ENCODE peak calls at places on chromosome 2, in ten cellular contexts. One of them, this sample, is unnamed.

GRCh38 chr2:88626171-88627054 is 851 bp downstream of the EIF2AK3 start:
- DNase-seq in SK-N-SH: peak
- DNase-seq in nucleus accumbens: peak
- DNase-seq in GM03348: peak
- DNase-seq in foreskin melanocyte: no peak
- DNase-seq in natural killer cell: peak
- DNase-seq in HAP-1: peak
- DNase-seq in HCEC 1CT: no peak
- DNase-seq in kidney tubule cell: peak
- DNase-seq in adipocyte: peak
- DNase-seq in this sample: peak

GRCh38 chr2:225419033-225419432 is 19.5 kb downstream of the NYAP2 start:
- DNase-seq in SK-N-SH: no peak
- DNase-seq in nucleus accumbens: no peak
- DNase-seq in GM03348: no peak
- DNase-seq in foreskin melanocyte: no peak
- DNase-seq in natural killer cell: no peak
- DNase-seq in HAP-1: no peak
- DNase-seq in HCEC 1CT: no peak
- DNase-seq in kidney tubule cell: no peak
- DNase-seq in adipocyte: no peak
- DNase-seq in this sample: no peak

GRCh38 chr2:130832296-130832940 is 4.3 kb upstream of the ARHGEF4 start:
- DNase-seq in SK-N-SH: no peak
- DNase-seq in nucleus accumbens: no peak
- DNase-seq in GM03348: no peak
- DNase-seq in foreskin melanocyte: no peak
- DNase-seq in natural killer cell: no peak
- DNase-seq in HAP-1: no peak
- DNase-seq in HCEC 1CT: no peak
- DNase-seq in kidney tubule cell: no peak
- DNase-seq in adipocyte: no peak
- DNase-seq in this sample: no peak

GRCh38 chr2:144950874-144951560 is 431.1 kb upstream of the ZEB2 start:
- DNase-seq in SK-N-SH: no peak
- DNase-seq in nucleus accumbens: no peak
- DNase-seq in GM03348: peak
- DNase-seq in foreskin melanocyte: peak
- DNase-seq in natural killer cell: no peak
- DNase-seq in HAP-1: no peak
- DNase-seq in HCEC 1CT: peak
- DNase-seq in kidney tubule cell: peak
- DNase-seq in adipocyte: peak
- DNase-seq in this sample: no peak

GRCh38 chr2:111161971-111162370 is 41.3 kb downstream of the BCL2L11 start:
- DNase-seq in SK-N-SH: peak
- DNase-seq in nucleus accumbens: peak
- DNase-seq in GM03348: no peak
- DNase-seq in foreskin melanocyte: no peak
- DNase-seq in natural killer cell: no peak
- DNase-seq in HAP-1: no peak
- DNase-seq in HCEC 1CT: no peak
- DNase-seq in kidney tubule cell: no peak
- DNase-seq in adipocyte: no peak
- DNase-seq in this sample: no peak

GRCh38 chr2:177275041-177275440 is 10.5 kb upstream of the NFE2L2 start:
- DNase-seq in SK-N-SH: no peak
- DNase-seq in nucleus accumbens: no peak
- DNase-seq in GM03348: peak
- DNase-seq in foreskin melanocyte: no peak
- DNase-seq in natural killer cell: no peak
- DNase-seq in HAP-1: no peak
- DNase-seq in HCEC 1CT: peak
- DNase-seq in kidney tubule cell: no peak
- DNase-seq in adipocyte: peak
- DNase-seq in this sample: no peak

GRCh38 chr2:232388324-232388891 is 9.9 kb downstream of the ALPP start:
- DNase-seq in SK-N-SH: no peak
- DNase-seq in nucleus accumbens: no peak
- DNase-seq in GM03348: no peak
- DNase-seq in foreskin melanocyte: no peak
- DNase-seq in natural killer cell: no peak
- DNase-seq in HAP-1: no peak
- DNase-seq in HCEC 1CT: no peak
- DNase-seq in kidney tubule cell: no peak
- DNase-seq in adipocyte: no peak
- DNase-seq in this sample: no peak

GRCh38 chr2:105396254-105397024 is 2.4 kb downstream of the FHL2 start:
- DNase-seq in SK-N-SH: no peak
- DNase-seq in nucleus accumbens: no peak
- DNase-seq in GM03348: peak
- DNase-seq in foreskin melanocyte: peak
- DNase-seq in natural killer cell: no peak
- DNase-seq in HAP-1: peak
- DNase-seq in HCEC 1CT: peak
- DNase-seq in kidney tubule cell: peak
- DNase-seq in adipocyte: peak
- DNase-seq in this sample: peak

GRCh38 chr2:13046557-13047165 is 329.9 kb downstream of the TRIB2 start:
- DNase-seq in SK-N-SH: no peak
- DNase-seq in nucleus accumbens: no peak
- DNase-seq in GM03348: peak
- DNase-seq in foreskin melanocyte: no peak
- DNase-seq in natural killer cell: no peak
- DNase-seq in HAP-1: no peak
- DNase-seq in HCEC 1CT: no peak
- DNase-seq in kidney tubule cell: peak
- DNase-seq in adipocyte: peak
- DNase-seq in this sample: no peak

GRCh38 chr2:241273552-241273988 is 41.9 kb downstream of the HDLBP start:
- DNase-seq in SK-N-SH: peak
- DNase-seq in nucleus accumbens: no peak
- DNase-seq in GM03348: no peak
- DNase-seq in foreskin melanocyte: no peak
- DNase-seq in natural killer cell: no peak
- DNase-seq in HAP-1: no peak
- DNase-seq in HCEC 1CT: no peak
- DNase-seq in kidney tubule cell: no peak
- DNase-seq in adipocyte: no peak
- DNase-seq in this sample: no peak

GRCh38 chr2:69742170-69742952 is 427 bp downstream of the ANXA4 start:
- DNase-seq in SK-N-SH: peak
- DNase-seq in nucleus accumbens: no peak
- DNase-seq in GM03348: peak
- DNase-seq in foreskin melanocyte: no peak
- DNase-seq in natural killer cell: no peak
- DNase-seq in HAP-1: peak
- DNase-seq in HCEC 1CT: no peak
- DNase-seq in kidney tubule cell: no peak
- DNase-seq in adipocyte: peak
- DNase-seq in this sample: peak

GRCh38 chr2:53455094-53455493 is 312.5 kb upstream of the CHAC2 start:
- DNase-seq in SK-N-SH: no peak
- DNase-seq in nucleus accumbens: no peak
- DNase-seq in GM03348: no peak
- DNase-seq in foreskin melanocyte: no peak
- DNase-seq in natural killer cell: no peak
- DNase-seq in HAP-1: peak
- DNase-seq in HCEC 1CT: no peak
- DNase-seq in kidney tubule cell: peak
- DNase-seq in adipocyte: no peak
- DNase-seq in this sample: no peak

GRCh38 chr2:208648368-208648767 is 241.8 kb downstream of the PTH2R start:
- DNase-seq in SK-N-SH: no peak
- DNase-seq in nucleus accumbens: no peak
- DNase-seq in GM03348: no peak
- DNase-seq in foreskin melanocyte: no peak
- DNase-seq in natural killer cell: no peak
- DNase-seq in HAP-1: no peak
- DNase-seq in HCEC 1CT: no peak
- DNase-seq in kidney tubule cell: peak
- DNase-seq in adipocyte: no peak
- DNase-seq in this sample: no peak

GRCh38 chr2:228181098-228182019 is at the start of gene SPHKAP:
- DNase-seq in SK-N-SH: peak
- DNase-seq in nucleus accumbens: no peak
- DNase-seq in GM03348: peak
- DNase-seq in foreskin melanocyte: no peak
- DNase-seq in natural killer cell: no peak
- DNase-seq in HAP-1: no peak
- DNase-seq in HCEC 1CT: no peak
- DNase-seq in kidney tubule cell: no peak
- DNase-seq in adipocyte: no peak
- DNase-seq in this sample: no peak

GRCh38 chr2:217934321-217935131 is 68.3 kb downstream of the TNS1 start:
- DNase-seq in SK-N-SH: no peak
- DNase-seq in nucleus accumbens: no peak
- DNase-seq in GM03348: peak
- DNase-seq in foreskin melanocyte: no peak
- DNase-seq in natural killer cell: no peak
- DNase-seq in HAP-1: no peak
- DNase-seq in HCEC 1CT: peak
- DNase-seq in kidney tubule cell: peak
- DNase-seq in adipocyte: peak
- DNase-seq in this sample: no peak

GRCh38 chr2:102848366-102848839 is 86.6 kb downstream of the TMEM182 start:
- DNase-seq in SK-N-SH: peak
- DNase-seq in nucleus accumbens: peak
- DNase-seq in GM03348: peak
- DNase-seq in foreskin melanocyte: peak
- DNase-seq in natural killer cell: no peak
- DNase-seq in HAP-1: peak
- DNase-seq in HCEC 1CT: peak
- DNase-seq in kidney tubule cell: peak
- DNase-seq in adipocyte: peak
- DNase-seq in this sample: no peak

GRCh38 chr2:30926606-30927005 is 119.4 kb upstream of the CAPN13 start:
- DNase-seq in SK-N-SH: no peak
- DNase-seq in nucleus accumbens: no peak
- DNase-seq in GM03348: no peak
- DNase-seq in foreskin melanocyte: no peak
- DNase-seq in natural killer cell: no peak
- DNase-seq in HAP-1: no peak
- DNase-seq in HCEC 1CT: no peak
- DNase-seq in kidney tubule cell: no peak
- DNase-seq in adipocyte: no peak
- DNase-seq in this sample: no peak

GRCh38 chr2:198375073-198375430 is 570.7 kb downstream of the PLCL1 start:
- DNase-seq in SK-N-SH: no peak
- DNase-seq in nucleus accumbens: no peak
- DNase-seq in GM03348: no peak
- DNase-seq in foreskin melanocyte: no peak
- DNase-seq in natural killer cell: no peak
- DNase-seq in HAP-1: no peak
- DNase-seq in HCEC 1CT: no peak
- DNase-seq in kidney tubule cell: no peak
- DNase-seq in adipocyte: no peak
- DNase-seq in this sample: no peak

GRCh38 chr2:100388703-100389102 is 28.8 kb downstream of the CHST10 start:
- DNase-seq in SK-N-SH: no peak
- DNase-seq in nucleus accumbens: no peak
- DNase-seq in GM03348: no peak
- DNase-seq in foreskin melanocyte: no peak
- DNase-seq in natural killer cell: no peak
- DNase-seq in HAP-1: no peak
- DNase-seq in HCEC 1CT: no peak
- DNase-seq in kidney tubule cell: no peak
- DNase-seq in adipocyte: no peak
- DNase-seq in this sample: no peak

GRCh38 chr2:65057391-65058052 is 1.3 kb downstream of the CEP68 start:
- DNase-seq in SK-N-SH: no peak
- DNase-seq in nucleus accumbens: no peak
- DNase-seq in GM03348: no peak
- DNase-seq in foreskin melanocyte: no peak
- DNase-seq in natural killer cell: no peak
- DNase-seq in HAP-1: peak
- DNase-seq in HCEC 1CT: no peak
- DNase-seq in kidney tubule cell: peak
- DNase-seq in adipocyte: peak
- DNase-seq in this sample: no peak

GRCh38 chr2:128319773-128320608 is 1.3 kb upstream of the HS6ST1 start:
- DNase-seq in SK-N-SH: peak
- DNase-seq in nucleus accumbens: no peak
- DNase-seq in GM03348: peak
- DNase-seq in foreskin melanocyte: no peak
- DNase-seq in natural killer cell: no peak
- DNase-seq in HAP-1: no peak
- DNase-seq in HCEC 1CT: no peak
- DNase-seq in kidney tubule cell: no peak
- DNase-seq in adipocyte: no peak
- DNase-seq in this sample: peak

GRCh38 chr2:42961385-42961800 is 169.0 kb upstream of the HAAO start:
- DNase-seq in SK-N-SH: no peak
- DNase-seq in nucleus accumbens: no peak
- DNase-seq in GM03348: no peak
- DNase-seq in foreskin melanocyte: no peak
- DNase-seq in natural killer cell: no peak
- DNase-seq in HAP-1: no peak
- DNase-seq in HCEC 1CT: no peak
- DNase-seq in kidney tubule cell: no peak
- DNase-seq in adipocyte: no peak
- DNase-seq in this sample: no peak

GRCh38 chr2:222561817-222562424 is 94.0 kb downstream of the FARSB start:
- DNase-seq in SK-N-SH: peak
- DNase-seq in nucleus accumbens: no peak
- DNase-seq in GM03348: peak
- DNase-seq in foreskin melanocyte: peak
- DNase-seq in natural killer cell: no peak
- DNase-seq in HAP-1: peak
- DNase-seq in HCEC 1CT: peak
- DNase-seq in kidney tubule cell: peak
- DNase-seq in adipocyte: peak
- DNase-seq in this sample: no peak

GRCh38 chr2:37283207-37283606 is 41.4 kb downstream of the PRKD3 start:
- DNase-seq in SK-N-SH: no peak
- DNase-seq in nucleus accumbens: no peak
- DNase-seq in GM03348: peak
- DNase-seq in foreskin melanocyte: no peak
- DNase-seq in natural killer cell: no peak
- DNase-seq in HAP-1: no peak
- DNase-seq in HCEC 1CT: peak
- DNase-seq in kidney tubule cell: peak
- DNase-seq in adipocyte: peak
- DNase-seq in this sample: no peak

GRCh38 chr2:32485399-32485798 is 128.6 kb downstream of the BIRC6 start:
- DNase-seq in SK-N-SH: no peak
- DNase-seq in nucleus accumbens: no peak
- DNase-seq in GM03348: peak
- DNase-seq in foreskin melanocyte: no peak
- DNase-seq in natural killer cell: no peak
- DNase-seq in HAP-1: no peak
- DNase-seq in HCEC 1CT: peak
- DNase-seq in kidney tubule cell: no peak
- DNase-seq in adipocyte: no peak
- DNase-seq in this sample: no peak

GRCh38 chr2:203846490-203847105 is 21.0 kb upstream of the CTLA4 start:
- DNase-seq in SK-N-SH: no peak
- DNase-seq in nucleus accumbens: no peak
- DNase-seq in GM03348: no peak
- DNase-seq in foreskin melanocyte: no peak
- DNase-seq in natural killer cell: no peak
- DNase-seq in HAP-1: no peak
- DNase-seq in HCEC 1CT: no peak
- DNase-seq in kidney tubule cell: no peak
- DNase-seq in adipocyte: no peak
- DNase-seq in this sample: no peak

GRCh38 chr2:38433607-38433975 is 56.5 kb upstream of the ATL2 start:
- DNase-seq in SK-N-SH: no peak
- DNase-seq in nucleus accumbens: no peak
- DNase-seq in GM03348: no peak
- DNase-seq in foreskin melanocyte: no peak
- DNase-seq in natural killer cell: no peak
- DNase-seq in HAP-1: no peak
- DNase-seq in HCEC 1CT: peak
- DNase-seq in kidney tubule cell: peak
- DNase-seq in adipocyte: no peak
- DNase-seq in this sample: no peak

GRCh38 chr2:236643480-236643879 is 73.9 kb downstream of the ACKR3 start:
- DNase-seq in SK-N-SH: no peak
- DNase-seq in nucleus accumbens: no peak
- DNase-seq in GM03348: no peak
- DNase-seq in foreskin melanocyte: no peak
- DNase-seq in natural killer cell: no peak
- DNase-seq in HAP-1: no peak
- DNase-seq in HCEC 1CT: no peak
- DNase-seq in kidney tubule cell: no peak
- DNase-seq in adipocyte: no peak
- DNase-seq in this sample: no peak